ENCODE peak calls at places on chromosomes 4 and X, in ten cellular contexts. U is amniotic stem cell; P is NB4; X is stimulated activated CD8-positive, alpha-beta memory T cell treated with anti-CD3 and anti-CD28 coated beads, Interleukin-7, amount 100 ng/mL, for 1 hour; J is GM20000; C is spleen; H is right atrium auricular region; R is RWPE1; N is GM10248; A is endothelial cell. O is an unnamed sample.

GRCh38 chrX:65509400-65509799 is 25.2 kb downstream of the LAS1L start:
- DNase-seq in U (no peak), P (no peak), H (no peak), R (no peak), X (no peak), C (no peak), J (no peak), N (no peak), A (no peak), O (no peak)

GRCh38 chr4:54877006-54877405 is 219.2 kb downstream of the KIT start:
- DNase-seq in U (no peak), C (no peak), P (no peak), H (no peak), X (no peak), A (no peak), N (no peak), R (no peak), J (no peak), O (no peak)

GRCh38 chrX:53715336-53715924 is 28.9 kb upstream of the HUWE1 start:
- DNase-seq in N (no peak), U (no peak), C (no peak), A (no peak), R (no peak), H (no peak), X (no peak), J (no peak), P (no peak), O (no peak)

GRCh38 chrX:52263417-52263816 is 78.7 kb downstream of the MAGED4 start:
- DNase-seq in C (no peak), X (no peak), N (no peak), J (no peak), P (no peak), A (no peak), U (no peak), R (no peak), H (no peak), O (no peak)

GRCh38 chr4:70589785-70590184 is 2.3 kb upstream of the AMBN start:
- DNase-seq in P (no peak), X (no peak), J (peak; percentile 39), R (no peak), C (no peak), N (peak; percentile 45), H (no peak), A (no peak), U (no peak), O (no peak)

GRCh38 chr4:162952232-162952631 is 214.5 kb downstream of the NAF1 start:
- DNase-seq in N (no peak), P (peak; percentile 9), X (no peak), A (no peak), H (no peak), J (no peak), C (no peak), R (peak; percentile 4), U (no peak), O (no peak)

GRCh38 chr4:123415977-123416376 is 19.4 kb downstream of the SPRY1 start:
- DNase-seq in U (peak; percentile 23), P (peak; percentile 94), H (no peak), A (no peak), R (no peak), J (no peak), X (peak; percentile 10), N (no peak), C (no peak), O (no peak)

GRCh38 chr4:120466429-120466828 is 399.8 kb upstream of the MAD2L1 start:
- DNase-seq in C (no peak), A (no peak), R (no peak), X (no peak), H (no peak), P (no peak), J (no peak), N (no peak), U (no peak), O (no peak)

GRCh38 chrX:121496966-121497365 is 449.6 kb downstream of the GLUD2 start:
- DNase-seq in X (no peak), U (peak; percentile 12), A (no peak), P (no peak), C (no peak), H (no peak), J (no peak), N (no peak), R (no peak), O (no peak)

GRCh38 chr4:38717604-38718003 is 53.6 kb downstream of the KLF3 start:
- DNase-seq in N (no peak), P (no peak), A (no peak), H (no peak), C (no peak), X (no peak), R (no peak), J (no peak), U (no peak), O (no peak)

GRCh38 chr4:38382492-38382891 is 281.5 kb upstream of the KLF3 start:
- DNase-seq in P (no peak), R (no peak), J (no peak), C (no peak), A (no peak), X (no peak), U (no peak), N (no peak), H (no peak), O (no peak)

GRCh38 chr4:55819634-55820033 is at the start of gene EXOC1L:
- DNase-seq in X (no peak), U (no peak), A (peak; percentile 63), C (no peak), H (peak; percentile 60), J (no peak), P (peak; percentile 11), N (no peak), R (no peak), O (no peak)

GRCh38 chrX:40474205-40474626 is 106.6 kb upstream of the ATP6AP2 start:
- DNase-seq in X (no peak), C (no peak), H (no peak), R (peak; percentile 21), P (no peak), A (peak; percentile 18), N (no peak), U (no peak), J (no peak), O (no peak)

GRCh38 chr4:110854021-110854678 is 231.3 kb upstream of the PITX2 start:
- DNase-seq in J (no peak), U (peak; percentile 34), P (peak; percentile 14), H (no peak), A (no peak), N (no peak), R (peak; percentile 3), C (no peak), X (no peak), O (no peak)

GRCh38 chr4:33722800-33723511 is 2521.4 kb downstream of the ARAP2 start:
- DNase-seq in J (no peak), X (no peak), U (peak; percentile 7), A (no peak), P (no peak), N (no peak), H (no peak), C (no peak), R (no peak), O (no peak)

GRCh38 chrX:20500171-20500865 is 233.6 kb upstream of the RPS6KA3 start:
- DNase-seq in U (no peak), X (no peak), P (no peak), J (no peak), R (no peak), C (no peak), A (no peak), N (no peak), H (no peak), O (no peak)

GRCh38 chr4:87492617-87493016 is 36.6 kb downstream of the SPARCL1 start:
- DNase-seq in J (no peak), U (no peak), X (no peak), R (no peak), N (no peak), A (no peak), C (no peak), P (no peak), H (no peak), O (no peak)

GRCh38 chr4:152273343-152273742 is 262.5 kb downstream of the FBXW7 start:
- DNase-seq in N (no peak), J (no peak), X (no peak), H (no peak), P (no peak), C (no peak), R (peak; percentile 55), A (no peak), U (no peak), O (no peak)

GRCh38 chr4:151012836-151013235 is 2.2 kb downstream of the LRBA start:
- DNase-seq in C (no peak), X (no peak), U (no peak), A (no peak), H (no peak), P (no peak), N (no peak), J (no peak), R (peak; percentile 9), O (no peak)

GRCh38 chr4:138113819-138114415 is 128.2 kb downstream of the SLC7A11 start:
- DNase-seq in H (no peak), J (no peak), A (no peak), X (no peak), N (no peak), R (peak; percentile 43), U (no peak), P (no peak), C (no peak), O (no peak)

GRCh38 chr4:174714393-174715211 is 114.4 kb downstream of the GLRA3 start:
- DNase-seq in P (peak; percentile 50), C (no peak), J (peak; percentile 44), X (no peak), R (peak; percentile 57), H (no peak), U (peak; percentile 24), A (peak; percentile 53), N (peak; percentile 35), O (no peak)

GRCh38 chr4:122053186-122053585 is 98.9 kb upstream of the BLTP1 start:
- DNase-seq in N (no peak), H (no peak), R (no peak), X (no peak), A (no peak), U (no peak), J (no peak), P (no peak), C (no peak), O (no peak)